ENCODE peak calls at places on chromosomes 5 and 9, in eight cellular contexts. P, G, C, O, J, T, N and H are unnamed samples.

GRCh38 chr9:137381501-137382443 is 41.2 kb downstream of the EXD3 start:
- DNase-seq in P (no peak), G (peak), C (no peak), O (peak), J (no peak), T (no peak), N (no peak), H (no peak)

GRCh38 chr5:82307431-82307830 is 29.3 kb upstream of the RPS23 start:
- DNase-seq in P (no peak), G (no peak), C (no peak), O (no peak), J (peak), T (no peak), N (no peak), H (no peak)

GRCh38 chr5:163976691-163977090 is 471.3 kb downstream of the MAT2B start:
- DNase-seq in P (no peak), G (no peak), C (no peak), O (no peak), J (peak), T (no peak), N (no peak), H (no peak)

GRCh38 chr5:154898210-154898609 is 39.8 kb downstream of the CNOT8 start:
- DNase-seq in P (no peak), G (peak), C (no peak), O (no peak), J (no peak), T (no peak), N (no peak), H (no peak)

GRCh38 chr9:131589124-131589711 is 43.9 kb downstream of the PRRT1B start:
- DNase-seq in P (no peak), G (no peak), C (no peak), O (peak), J (no peak), T (no peak), N (no peak), H (no peak)

GRCh38 chr9:98989036-98990000 is 45.6 kb downstream of the COL15A1 start:
- DNase-seq in P (peak), G (peak), C (no peak), O (peak), J (peak), T (peak), N (no peak), H (peak)

GRCh38 chr9:83675466-83675865 is 32.3 kb downstream of the UBQLN1 start:
- DNase-seq in P (no peak), G (no peak), C (no peak), O (no peak), J (peak), T (peak), N (no peak), H (no peak)

GRCh38 chr9:93587651-93588347 is 11.4 kb downstream of the PHF2 start:
- DNase-seq in P (no peak), G (peak), C (no peak), O (no peak), J (no peak), T (no peak), N (no peak), H (no peak)

GRCh38 chr5:50958852-50959457 is 292.5 kb downstream of the PARP8 start:
- DNase-seq in P (no peak), G (no peak), C (no peak), O (no peak), J (peak), T (peak), N (peak), H (peak)

GRCh38 chr5:144333336-144333920 is 162.8 kb downstream of the KCTD16 start:
- DNase-seq in P (no peak), G (no peak), C (no peak), O (no peak), J (no peak), T (no peak), N (no peak), H (no peak)

GRCh38 chr9:73979894-73980264 is 517.3 kb upstream of the RORB start:
- DNase-seq in P (no peak), G (no peak), C (no peak), O (no peak), J (no peak), T (no peak), N (no peak), H (no peak)

GRCh38 chr9:113580041-113580953 is 116.8 kb downstream of the RGS3 start:
- DNase-seq in P (peak), G (peak), C (peak), O (peak), J (peak), T (no peak), N (peak), H (peak)

GRCh38 chr9:117104972-117105495 is 309.8 kb downstream of the ASTN2 start:
- DNase-seq in P (no peak), G (no peak), C (no peak), O (no peak), J (peak), T (no peak), N (no peak), H (no peak)

GRCh38 chr5:150186137-150186536 is 3.7 kb upstream of the SLC6A7 start:
- DNase-seq in P (no peak), G (no peak), C (no peak), O (no peak), J (no peak), T (peak), N (no peak), H (no peak)

GRCh38 chr5:114438471-114438870 is 76.6 kb downstream of the KCNN2 start:
- DNase-seq in P (no peak), G (no peak), C (no peak), O (no peak), J (no peak), T (no peak), N (no peak), H (no peak)

GRCh38 chr9:88593537-88594185 is 58.7 kb downstream of the NXNL2 start:
- DNase-seq in P (peak), G (no peak), C (no peak), O (no peak), J (peak), T (peak), N (no peak), H (no peak)

GRCh38 chr5:42750507-42750906 is 6.1 kb upstream of the CCDC152 start:
- DNase-seq in P (no peak), G (no peak), C (no peak), O (no peak), J (no peak), T (no peak), N (no peak), H (no peak)

GRCh38 chr9:36765468-36766341 is 193.0 kb downstream of the MELK start:
- DNase-seq in P (peak), G (peak), C (peak), O (peak), J (peak), T (peak), N (peak), H (peak)
- H3K27ac ChIP-seq in P (no peak), G (no peak), C (peak), O (no peak), J (no peak), T (no peak), N (peak), H (no peak)

DNA sequence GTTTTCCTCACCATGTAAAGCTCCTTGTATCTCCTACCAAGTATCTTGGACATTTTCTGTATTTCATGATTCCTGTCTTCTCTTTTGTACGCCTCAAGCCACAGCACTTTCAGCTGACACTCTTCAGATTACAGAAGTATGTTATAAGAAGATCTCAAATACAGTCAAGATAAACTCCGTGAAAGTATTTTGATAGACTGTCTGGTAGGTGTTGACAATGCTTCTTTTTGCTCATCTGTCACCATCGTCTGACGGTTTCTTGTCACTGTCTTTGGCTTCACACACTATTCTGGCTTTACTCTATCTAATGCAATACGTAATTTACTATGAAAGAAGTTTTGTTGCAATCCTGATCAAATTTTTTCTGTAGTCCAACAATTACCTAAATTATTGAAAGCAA is 294.5 kb upstream of the CDH12 start:
- DNase-seq in P (no peak), G (no peak), C (no peak), O (no peak), J (no peak), T (no peak), N (no peak), H (no peak)
- H3K27ac ChIP-seq in P (no peak), G (no peak), C (no peak), O (no peak), J (no peak), T (no peak), N (no peak), H (no peak)

DNA sequence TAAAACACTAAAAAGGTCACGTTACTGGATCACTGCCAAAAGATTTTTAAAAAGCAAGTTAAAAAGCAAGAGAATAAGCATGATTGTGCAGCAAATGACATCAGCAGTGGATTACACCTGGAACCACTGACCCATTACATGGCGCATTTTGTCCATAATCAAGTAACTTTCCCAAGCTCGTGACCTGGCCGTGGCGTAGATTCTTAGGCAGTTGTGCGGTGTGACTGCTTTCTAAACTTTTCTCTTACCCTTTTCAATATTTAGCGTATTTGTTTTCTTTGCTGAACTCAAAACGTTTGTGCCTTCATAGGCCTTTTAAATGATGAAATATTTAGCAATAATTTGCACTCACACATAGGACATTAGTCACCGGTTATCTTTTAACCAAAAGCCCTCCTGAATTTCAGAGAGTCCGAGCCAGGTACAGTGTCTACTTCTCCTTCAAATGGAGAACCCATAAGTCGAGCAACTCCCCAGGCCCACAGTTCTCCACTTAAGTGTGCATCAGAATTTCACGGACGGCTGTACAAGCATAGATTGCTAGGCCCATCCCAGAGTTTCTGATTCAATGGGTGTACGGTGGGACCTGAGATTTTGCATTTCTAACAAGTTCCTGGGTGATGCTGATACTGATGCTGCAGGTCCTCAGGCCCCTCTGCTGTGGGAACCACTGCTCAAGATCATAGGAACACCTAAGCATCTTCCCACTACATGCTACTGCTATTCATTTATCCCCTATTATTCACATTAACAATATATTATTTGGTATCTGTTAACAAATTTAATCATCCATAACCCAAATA is 144.4 kb downstream of the GLIS3 start:
- DNase-seq in P (no peak), G (no peak), C (no peak), O (no peak), J (no peak), T (no peak), N (no peak), H (no peak)
- H3K27ac ChIP-seq in P (no peak), G (no peak), C (no peak), O (peak), J (no peak), T (no peak), N (no peak), H (no peak)

GRCh38 chr5:160287378-160288051 is 24.8 kb downstream of the CCNJL start:
- DNase-seq in P (peak), G (peak), C (no peak), O (peak), J (peak), T (peak), N (no peak), H (no peak)
- H3K27ac ChIP-seq in P (peak), G (no peak), C (no peak), O (peak), J (no peak), T (peak), N (no peak), H (no peak)

GRCh38 chr9:109908459-109909390 is 128.7 kb downstream of the PALM2AKAP2 start:
- DNase-seq in P (no peak), G (no peak), C (no peak), O (no peak), J (peak), T (no peak), N (no peak), H (no peak)

GRCh38 chr9:109907810-109908458 is 127.9 kb downstream of the PALM2AKAP2 start:
- DNase-seq in P (no peak), G (no peak), C (no peak), O (no peak), J (no peak), T (peak), N (no peak), H (no peak)

GRCh38 chr9:109905472-109905871 is 125.5 kb downstream of the PALM2AKAP2 start:
- DNase-seq in P (no peak), G (no peak), C (no peak), O (no peak), J (no peak), T (no peak), N (no peak), H (no peak)

GRCh38 chr9:109906766-109907382 is 126.9 kb downstream of the PALM2AKAP2 start:
- DNase-seq in P (no peak), G (no peak), C (no peak), O (no peak), J (peak), T (peak), N (no peak), H (no peak)

DNA sequence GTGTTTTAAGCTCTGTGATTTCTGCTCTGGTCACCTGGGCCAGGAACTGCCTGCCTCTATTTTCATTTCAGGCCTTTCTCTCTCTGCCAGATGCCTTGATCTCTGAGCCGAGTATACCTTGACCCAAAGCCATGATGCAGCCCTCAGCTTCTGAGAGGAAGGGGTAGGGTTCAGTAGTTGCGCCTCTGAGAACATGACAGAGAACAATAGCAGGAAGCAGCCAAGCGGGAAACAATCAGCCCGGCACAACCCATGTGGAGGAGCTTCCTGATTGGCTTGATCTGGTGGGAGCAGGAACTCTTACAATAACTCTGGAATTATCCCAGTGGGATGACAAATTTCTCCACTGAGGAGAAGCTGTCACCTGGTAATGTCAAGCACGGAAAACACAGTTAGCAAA is 127.4 kb downstream of the PALM2AKAP2 start:
- DNase-seq in P (peak), G (no peak), C (no peak), O (no peak), J (peak), T (no peak), N (no peak), H (no peak)
- H3K27ac ChIP-seq in P (peak), G (no peak), C (no peak), O (peak), J (peak), T (peak), N (no peak), H (no peak)

DNA sequence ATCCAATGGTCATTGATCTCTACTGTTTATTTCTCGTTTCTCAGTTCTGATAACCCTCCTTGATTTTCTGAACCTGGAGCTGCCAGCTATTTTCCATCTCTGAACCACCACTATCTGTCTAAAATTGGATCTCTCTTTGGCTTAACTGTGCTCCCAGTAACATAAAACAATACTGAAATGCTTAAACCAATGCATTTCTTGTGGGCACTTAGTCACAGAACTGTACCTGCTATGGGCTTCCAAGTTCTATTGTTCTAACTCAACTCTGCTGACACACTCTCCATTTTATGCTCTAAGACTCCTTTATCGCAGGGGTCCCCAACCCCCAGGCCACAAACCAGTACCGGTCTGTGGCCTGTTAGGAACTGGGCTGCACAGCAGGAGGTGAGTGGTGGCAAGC is 120.6 kb downstream of the LHFPL2 start:
- DNase-seq in P (no peak), G (no peak), C (no peak), O (no peak), J (peak), T (no peak), N (no peak), H (no peak)
- H3K27ac ChIP-seq in P (peak), G (peak), C (no peak), O (no peak), J (peak), T (no peak), N (no peak), H (no peak)

GRCh38 chr9:3874472-3875370 is 348.9 kb upstream of the RFX3 start:
- DNase-seq in P (no peak), G (no peak), C (no peak), O (no peak), J (no peak), T (no peak), N (no peak), H (no peak)
- H3K27ac ChIP-seq in P (no peak), G (peak), C (no peak), O (no peak), J (no peak), T (no peak), N (no peak), H (no peak)

GRCh38 chr9:76456202-76456926 is 2.6 kb upstream of the GCNT1 start:
- DNase-seq in P (peak), G (no peak), C (no peak), O (no peak), J (peak), T (peak), N (peak), H (no peak)
- H3K27ac ChIP-seq in P (peak), G (no peak), C (no peak), O (no peak), J (no peak), T (no peak), N (no peak), H (peak)